ENCODE peak calls at places on chromosomes 4 and X, in six cellular contexts. O is Peyer's patch, T is cardiac muscle cell, S is IMR-90, R is SK-N-SH, F is A549. K is an unnamed sample.

GRCh38 chr4:20249333-20249732 is 2.4 kb upstream of the SLIT2 start:
- DNase-seq in O (no peak), T (peak), S (peak), R (peak), F (no peak), K (peak)

GRCh38 chrX:131901581-131901980 is 121.5 kb upstream of the STK26 start:
- DNase-seq in O (no peak), T (no peak), S (no peak), R (no peak), F (no peak), K (no peak)

GRCh38 chrX:115367956-115368355 is 78.4 kb downstream of the LUZP4 start:
- DNase-seq in O (no peak), T (no peak), S (peak), R (no peak), F (no peak), K (no peak)

GRCh38 chr4:4694296-4694772 is 152.5 kb upstream of the STX18 start:
- DNase-seq in O (no peak), T (peak), S (peak), R (peak), F (peak), K (peak)

GRCh38 chr4:100302061-100303026 is 112.1 kb upstream of the DDIT4L start:
- DNase-seq in O (no peak), T (no peak), S (no peak), R (no peak), F (no peak), K (no peak)

GRCh38 chrX:37347420-37347819 is 1.7 kb upstream of the PRRG1 start:
- DNase-seq in O (no peak), T (no peak), S (peak), R (no peak), F (no peak), K (no peak)

GRCh38 chr4:94933799-94934198 is 176.0 kb downstream of the BMPR1B start:
- DNase-seq in O (no peak), T (no peak), S (peak), R (no peak), F (no peak), K (no peak)

GRCh38 chr4:11698033-11698432 is 269.3 kb upstream of the HS3ST1 start:
- DNase-seq in O (no peak), T (no peak), S (no peak), R (no peak), F (no peak), K (no peak)

GRCh38 chr4:4270529-4270928 is 19.4 kb downstream of the LYAR start:
- DNase-seq in O (no peak), T (no peak), S (no peak), R (no peak), F (no peak), K (no peak)

GRCh38 chr4:178577933-178578332 is 1135.7 kb upstream of the AGA start:
- DNase-seq in O (no peak), T (peak), S (no peak), R (peak), F (no peak), K (peak)

GRCh38 chr4:118953276-118953675 is 64.6 kb downstream of the SYNPO2 start:
- DNase-seq in O (no peak), T (no peak), S (no peak), R (no peak), F (no peak), K (no peak)

GRCh38 chr4:124334119-124334518 is 378.4 kb downstream of the ANKRD50 start:
- DNase-seq in O (no peak), T (peak), S (peak), R (peak), F (peak), K (peak)

GRCh38 chr4:80407246-80407645 is 71.7 kb downstream of the CFAP299 start:
- DNase-seq in O (no peak), T (no peak), S (peak), R (no peak), F (no peak), K (no peak)

GRCh38 chrX:154298312-154298711 is 2.7 kb downstream of the TKTL1 start:
- DNase-seq in O (peak), T (no peak), S (no peak), R (no peak), F (no peak), K (no peak)
- H3K4me3 ChIP-seq in O (no peak), T (no peak), S (no peak), R (no peak), F (no peak), K (no peak)

DNA sequence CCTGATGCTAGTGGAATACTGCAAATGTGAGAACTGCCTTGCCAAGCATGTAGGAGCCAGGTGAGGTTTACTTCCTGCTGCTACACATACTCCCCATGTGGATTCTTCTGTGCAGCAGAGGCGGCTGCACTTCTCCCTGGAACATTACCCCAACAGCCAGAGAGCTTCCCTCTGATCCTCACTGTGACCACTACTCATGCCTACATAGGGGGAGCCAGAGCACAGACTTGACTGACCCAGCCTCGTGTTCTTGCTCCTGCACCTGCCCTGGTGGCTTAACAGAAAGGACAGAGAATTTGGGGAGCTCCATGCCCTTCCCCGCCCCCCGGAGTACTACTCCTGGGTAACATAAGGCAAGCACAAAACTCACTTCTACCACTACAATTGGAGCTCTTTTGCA is 38.4 kb downstream of the UGT2A2 start:
- DNase-seq in O (no peak), T (no peak), S (no peak), R (no peak), F (no peak), K (no peak)
- TF ChIP-seq CTCF in O (no peak), T (no peak), S (no peak), R (no peak), F (no peak), K (no peak)

GRCh38 chr4:38115601-38116000 is 155.4 kb downstream of the PTTG2 start:
- DNase-seq in O (no peak), T (no peak), S (no peak), R (no peak), F (no peak), K (no peak)

GRCh38 chr4:38113136-38113535 is 152.9 kb downstream of the PTTG2 start:
- DNase-seq in O (no peak), T (peak), S (no peak), R (no peak), F (no peak), K (no peak)

GRCh38 chr4:38114435-38114834 is 154.2 kb downstream of the PTTG2 start:
- DNase-seq in O (no peak), T (peak), S (no peak), R (no peak), F (no peak), K (no peak)

GRCh38 chr4:38111717-38112116 is 151.5 kb downstream of the PTTG2 start:
- DNase-seq in O (no peak), T (no peak), S (no peak), R (no peak), F (no peak), K (no peak)

DNA sequence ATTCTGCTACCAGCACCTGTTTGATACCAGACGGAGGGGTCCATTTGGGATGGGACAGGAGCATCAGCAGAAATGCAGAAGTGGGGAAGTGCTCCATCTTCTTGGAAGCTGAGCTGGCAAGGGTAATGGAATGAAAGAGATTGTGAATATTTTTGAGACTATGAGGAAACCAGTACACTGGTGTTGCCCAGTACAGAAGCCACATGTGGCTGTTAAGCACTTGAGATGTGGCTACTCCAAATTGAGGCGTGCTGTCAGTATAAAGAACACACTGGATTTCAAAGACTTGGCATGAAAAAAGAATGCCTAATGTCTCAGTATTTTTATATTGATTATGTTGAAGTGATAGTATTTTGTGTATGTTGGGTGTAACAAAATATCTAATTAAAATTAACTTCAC is 153.4 kb downstream of the PTTG2 start:
- DNase-seq in O (no peak), T (no peak), S (no peak), R (no peak), F (no peak), K (no peak)
- H3K27ac ChIP-seq in O (no peak), T (peak), S (no peak), R (no peak), F (no peak), K (no peak)

GRCh38 chrX:23908219-23909003 is 605 bp downstream of the CXorf58 start:
- DNase-seq in O (no peak), T (peak), S (no peak), R (no peak), F (no peak), K (peak)
- H3K4me3 ChIP-seq in O (peak), T (peak), S (peak), R (peak), F (peak), K (peak)